ENCODE peak calls at places on chromosomes 11 and 22, in nine cellular contexts. One of them, this sample, is unnamed.

GRCh38 chr11:133503776-133504175 is 28.5 kb downstream of the OPCML start:
- DNase-seq in A549: no peak
- DNase-seq in neural progenitor cell: no peak
- DNase-seq in IMR-90: no peak
- DNase-seq in OCI-LY7: no peak
- DNase-seq in GM23248: no peak
- DNase-seq in fibroblast of lung: no peak
- DNase-seq in hepatocyte: no peak
- DNase-seq in HepG2: no peak
- DNase-seq in this sample: no peak

GRCh38 chr11:8567597-8568198 is 26.3 kb downstream of the STK33 start:
- DNase-seq in A549: no peak
- DNase-seq in neural progenitor cell: no peak
- DNase-seq in IMR-90: peak
- DNase-seq in OCI-LY7: no peak
- DNase-seq in GM23248: peak
- DNase-seq in fibroblast of lung: peak
- DNase-seq in hepatocyte: no peak
- DNase-seq in HepG2: no peak
- DNase-seq in this sample: no peak

GRCh38 chr22:29633514-29634312 is 30.3 kb downstream of the NF2 start:
- DNase-seq in A549: no peak
- DNase-seq in neural progenitor cell: no peak
- DNase-seq in IMR-90: peak
- DNase-seq in OCI-LY7: no peak
- DNase-seq in GM23248: peak
- DNase-seq in fibroblast of lung: peak
- DNase-seq in hepatocyte: no peak
- DNase-seq in HepG2: no peak
- DNase-seq in this sample: no peak

GRCh38 chr22:29080061-29080975 is 7.5 kb downstream of the KREMEN1 start:
- DNase-seq in A549: no peak
- DNase-seq in neural progenitor cell: no peak
- DNase-seq in IMR-90: no peak
- DNase-seq in OCI-LY7: no peak
- DNase-seq in GM23248: peak
- DNase-seq in fibroblast of lung: no peak
- DNase-seq in hepatocyte: no peak
- DNase-seq in HepG2: no peak
- DNase-seq in this sample: no peak

GRCh38 chr22:21605887-21606564 is 23.8 kb downstream of the YDJC start:
- DNase-seq in A549: no peak
- DNase-seq in neural progenitor cell: no peak
- DNase-seq in IMR-90: no peak
- DNase-seq in OCI-LY7: no peak
- DNase-seq in GM23248: no peak
- DNase-seq in fibroblast of lung: no peak
- DNase-seq in hepatocyte: no peak
- DNase-seq in HepG2: no peak
- DNase-seq in this sample: no peak

GRCh38 chr22:17086750-17087149 is 1.9 kb downstream of the IL17RA start:
- DNase-seq in A549: no peak
- DNase-seq in neural progenitor cell: no peak
- DNase-seq in IMR-90: no peak
- DNase-seq in OCI-LY7: peak
- DNase-seq in GM23248: peak
- DNase-seq in fibroblast of lung: no peak
- DNase-seq in hepatocyte: no peak
- DNase-seq in HepG2: no peak
- DNase-seq in this sample: no peak

GRCh38 chr11:36451681-36452080 is 58.4 kb downstream of the TRAF6 start:
- DNase-seq in A549: no peak
- DNase-seq in neural progenitor cell: no peak
- DNase-seq in IMR-90: no peak
- DNase-seq in OCI-LY7: no peak
- DNase-seq in GM23248: no peak
- DNase-seq in fibroblast of lung: no peak
- DNase-seq in hepatocyte: no peak
- DNase-seq in HepG2: no peak
- DNase-seq in this sample: no peak

GRCh38 chr11:17389205-17389956 is 922 bp upstream of the KCNJ11 start:
- DNase-seq in A549: peak
- DNase-seq in neural progenitor cell: peak
- DNase-seq in IMR-90: peak
- DNase-seq in OCI-LY7: peak
- DNase-seq in GM23248: peak
- DNase-seq in fibroblast of lung: peak
- DNase-seq in hepatocyte: peak
- DNase-seq in HepG2: peak
- DNase-seq in this sample: peak

DNA sequence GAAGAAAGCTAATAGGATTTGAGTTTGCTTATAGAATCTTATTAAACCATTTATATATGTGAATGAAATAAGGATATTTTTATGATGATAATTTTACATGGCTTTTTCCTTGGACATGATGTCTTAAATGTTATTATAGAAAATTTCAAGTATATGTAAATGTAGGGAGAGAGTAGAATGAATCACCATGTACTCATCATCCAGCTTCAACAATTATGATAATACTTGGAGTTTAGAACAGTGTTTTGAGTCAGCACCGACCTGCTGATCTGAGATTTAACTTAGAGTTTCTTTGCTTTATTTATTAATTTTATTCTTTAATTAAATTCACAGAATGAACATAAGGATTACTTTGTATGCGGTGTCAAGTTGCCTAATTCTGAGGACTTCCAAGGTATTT is 193.5 kb downstream of the UVRAG start:
- DNase-seq in A549: no peak
- DNase-seq in neural progenitor cell: no peak
- DNase-seq in IMR-90: peak
- DNase-seq in OCI-LY7: no peak
- DNase-seq in GM23248: peak
- DNase-seq in fibroblast of lung: peak
- DNase-seq in hepatocyte: no peak
- DNase-seq in HepG2: no peak
- DNase-seq in this sample: no peak
- H3K4me2 ChIP-seq in A549: no peak
- H3K4me2 ChIP-seq in neural progenitor cell: no peak
- H3K4me2 ChIP-seq in IMR-90: no peak
- H3K4me2 ChIP-seq in OCI-LY7: no peak
- H3K4me2 ChIP-seq in GM23248: no peak
- H3K4me2 ChIP-seq in fibroblast of lung: no peak
- H3K4me2 ChIP-seq in hepatocyte: no peak
- H3K4me2 ChIP-seq in HepG2: no peak
- H3K4me2 ChIP-seq in this sample: no peak

GRCh38 chr22:39935116-39935515 is 25.1 kb upstream of the TMA7B start:
- DNase-seq in A549: no peak
- DNase-seq in neural progenitor cell: peak
- DNase-seq in IMR-90: no peak
- DNase-seq in OCI-LY7: no peak
- DNase-seq in GM23248: no peak
- DNase-seq in fibroblast of lung: no peak
- DNase-seq in hepatocyte: no peak
- DNase-seq in HepG2: no peak
- DNase-seq in this sample: no peak
- H3K4me2 ChIP-seq in A549: no peak
- H3K4me2 ChIP-seq in neural progenitor cell: peak
- H3K4me2 ChIP-seq in IMR-90: no peak
- H3K4me2 ChIP-seq in OCI-LY7: no peak
- H3K4me2 ChIP-seq in GM23248: no peak
- H3K4me2 ChIP-seq in fibroblast of lung: no peak
- H3K4me2 ChIP-seq in hepatocyte: no peak
- H3K4me2 ChIP-seq in HepG2: no peak
- H3K4me2 ChIP-seq in this sample: no peak

GRCh38 chr11:63805844-63806415 is 7.3 kb upstream of the SPINDOC start:
- DNase-seq in A549: no peak
- DNase-seq in neural progenitor cell: no peak
- DNase-seq in IMR-90: no peak
- DNase-seq in OCI-LY7: no peak
- DNase-seq in GM23248: no peak
- DNase-seq in fibroblast of lung: peak
- DNase-seq in hepatocyte: no peak
- DNase-seq in HepG2: no peak
- DNase-seq in this sample: no peak
- H3K4me2 ChIP-seq in A549: no peak
- H3K4me2 ChIP-seq in neural progenitor cell: no peak
- H3K4me2 ChIP-seq in IMR-90: no peak
- H3K4me2 ChIP-seq in OCI-LY7: no peak
- H3K4me2 ChIP-seq in GM23248: no peak
- H3K4me2 ChIP-seq in fibroblast of lung: no peak
- H3K4me2 ChIP-seq in hepatocyte: no peak
- H3K4me2 ChIP-seq in HepG2: no peak
- H3K4me2 ChIP-seq in this sample: no peak

DNA sequence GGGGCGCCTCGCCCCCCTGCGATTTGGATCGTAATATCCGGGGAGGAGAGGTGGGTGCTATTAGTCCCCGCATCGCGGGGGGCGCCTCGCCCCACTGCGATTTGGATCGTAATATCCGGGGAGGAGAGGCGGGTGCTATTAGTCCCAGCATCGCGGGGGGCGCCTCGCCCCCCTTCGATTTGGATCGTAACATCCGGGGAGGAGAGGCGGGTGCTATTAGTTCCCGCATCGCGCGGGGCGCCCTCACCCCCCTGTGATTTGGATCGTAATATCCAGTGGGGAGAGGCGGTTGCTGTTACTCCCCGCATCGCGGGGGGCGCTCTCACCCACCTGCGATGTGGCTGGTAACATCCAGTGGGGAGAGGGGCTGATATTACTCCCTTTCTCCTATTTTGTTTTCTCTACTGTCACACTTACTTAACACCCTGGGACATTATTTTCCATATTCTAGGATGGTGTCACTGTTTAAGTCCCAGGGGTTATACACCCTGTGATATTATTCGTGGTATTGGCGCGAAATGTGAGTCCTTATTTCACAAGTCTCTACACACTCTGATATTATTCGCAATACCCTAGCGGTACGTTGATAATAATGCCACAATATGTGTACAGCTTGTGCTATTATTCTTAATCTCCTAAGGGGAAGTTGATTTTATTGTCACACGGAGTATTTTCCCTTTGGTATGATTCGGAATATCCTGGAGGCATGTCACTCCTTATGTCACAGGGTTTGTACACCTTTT is 57.8 kb upstream of the ALDH3B2 start:
- DNase-seq in A549: peak
- DNase-seq in neural progenitor cell: peak
- DNase-seq in IMR-90: no peak
- DNase-seq in OCI-LY7: peak
- DNase-seq in GM23248: peak
- DNase-seq in fibroblast of lung: no peak
- DNase-seq in hepatocyte: peak
- DNase-seq in HepG2: no peak
- DNase-seq in this sample: no peak
- H3K4me2 ChIP-seq in A549: peak
- H3K4me2 ChIP-seq in neural progenitor cell: peak
- H3K4me2 ChIP-seq in IMR-90: no peak
- H3K4me2 ChIP-seq in OCI-LY7: peak
- H3K4me2 ChIP-seq in GM23248: no peak
- H3K4me2 ChIP-seq in fibroblast of lung: no peak
- H3K4me2 ChIP-seq in hepatocyte: peak
- H3K4me2 ChIP-seq in HepG2: no peak
- H3K4me2 ChIP-seq in this sample: no peak

GRCh38 chr11:6705905-6706535 is 22.9 kb upstream of the MRPL17 start:
- DNase-seq in A549: peak
- DNase-seq in neural progenitor cell: peak
- DNase-seq in IMR-90: peak
- DNase-seq in OCI-LY7: peak
- DNase-seq in GM23248: peak
- DNase-seq in fibroblast of lung: peak
- DNase-seq in hepatocyte: peak
- DNase-seq in HepG2: peak
- DNase-seq in this sample: peak

GRCh38 chr11:6703247-6704063 is 20.3 kb upstream of the MRPL17 start:
- DNase-seq in A549: peak
- DNase-seq in neural progenitor cell: peak
- DNase-seq in IMR-90: peak
- DNase-seq in OCI-LY7: peak
- DNase-seq in GM23248: peak
- DNase-seq in fibroblast of lung: peak
- DNase-seq in hepatocyte: peak
- DNase-seq in HepG2: peak
- DNase-seq in this sample: peak
- H3K4me2 ChIP-seq in A549: no peak
- H3K4me2 ChIP-seq in neural progenitor cell: no peak
- H3K4me2 ChIP-seq in IMR-90: no peak
- H3K4me2 ChIP-seq in OCI-LY7: no peak
- H3K4me2 ChIP-seq in GM23248: no peak
- H3K4me2 ChIP-seq in fibroblast of lung: no peak
- H3K4me2 ChIP-seq in hepatocyte: no peak
- H3K4me2 ChIP-seq in HepG2: no peak
- H3K4me2 ChIP-seq in this sample: no peak

GRCh38 chr11:18490736-18491485 is 35.3 kb downstream of the LDHAL6A start:
- DNase-seq in A549: no peak
- DNase-seq in neural progenitor cell: no peak
- DNase-seq in IMR-90: no peak
- DNase-seq in OCI-LY7: no peak
- DNase-seq in GM23248: no peak
- DNase-seq in fibroblast of lung: no peak
- DNase-seq in hepatocyte: peak
- DNase-seq in HepG2: no peak
- DNase-seq in this sample: no peak
- H3K4me2 ChIP-seq in A549: no peak
- H3K4me2 ChIP-seq in neural progenitor cell: no peak
- H3K4me2 ChIP-seq in IMR-90: no peak
- H3K4me2 ChIP-seq in OCI-LY7: no peak
- H3K4me2 ChIP-seq in GM23248: no peak
- H3K4me2 ChIP-seq in fibroblast of lung: no peak
- H3K4me2 ChIP-seq in hepatocyte: peak
- H3K4me2 ChIP-seq in HepG2: no peak
- H3K4me2 ChIP-seq in this sample: no peak

GRCh38 chr11:75429641-75429901 is 3.4 kb downstream of the KLHL35 start:
- DNase-seq in A549: no peak
- DNase-seq in neural progenitor cell: no peak
- DNase-seq in IMR-90: no peak
- DNase-seq in OCI-LY7: no peak
- DNase-seq in GM23248: no peak
- DNase-seq in fibroblast of lung: no peak
- DNase-seq in hepatocyte: no peak
- DNase-seq in HepG2: no peak
- DNase-seq in this sample: no peak
- H3K4me2 ChIP-seq in A549: peak
- H3K4me2 ChIP-seq in neural progenitor cell: no peak
- H3K4me2 ChIP-seq in IMR-90: no peak
- H3K4me2 ChIP-seq in OCI-LY7: no peak
- H3K4me2 ChIP-seq in GM23248: no peak
- H3K4me2 ChIP-seq in fibroblast of lung: no peak
- H3K4me2 ChIP-seq in hepatocyte: peak
- H3K4me2 ChIP-seq in HepG2: no peak
- H3K4me2 ChIP-seq in this sample: no peak

This sample was measured in Karpas-422.